ENCODE peak calls at places on chromosomes 13 and 19, in five cellular contexts. R is stimulated activated CD4-positive, alpha-beta T cell treated with anti-CD3 and anti-CD28 coated beads, Interleukin-12 subunit alpha, Interleukin-12 subunit beta, amount 100 ng/mL, for 24 hours; A is cardiac fibroblast; G is activated T-helper 1 cell treated with Interleukin-2 at 50 U/mL for 16 hours; U is NCI-H1417 treated with DMSO at 0.1 percent for 48 hours. L is an unnamed sample.

GRCh38 chr19:50745221-50745620 is 22.1 kb downstream of the CLEC11A start:
- DNase-seq in U (no peak), G (no peak), R (no peak), A (no peak), L (no peak)

GRCh38 chr19:6852001-6852400 is 35.4 kb upstream of the ADGRE1 start:
- DNase-seq in A (no peak), R (no peak), G (no peak), U (no peak), L (no peak)

GRCh38 chr13:66461021-66461420 is 769.1 kb downstream of the PCDH9 start:
- DNase-seq in U (no peak), G (no peak), R (no peak), A (peak), L (no peak)

GRCh38 chr19:5314012-5314906 is 26.4 kb downstream of the PTPRS start:
- DNase-seq in R (no peak), A (peak), U (no peak), G (no peak), L (peak)

GRCh38 chr19:56617531-56617930 is 22.4 kb downstream of the ZNF71 start:
- DNase-seq in G (no peak), A (no peak), U (no peak), R (no peak), L (no peak)

GRCh38 chr19:4414144-4414799 is 11.8 kb downstream of the CHAF1A start:
- DNase-seq in A (peak), R (no peak), G (no peak), U (no peak), L (peak)

GRCh38 chr19:10112037-10112751 is 701 bp downstream of the P2RY11 start:
- DNase-seq in R (peak), A (peak), U (no peak), G (peak), L (peak)

GRCh38 chr13:29943301-29944085 is 93.1 kb upstream of the UBL3 start:
- DNase-seq in G (no peak), U (no peak), R (no peak), A (no peak), L (no peak)

GRCh38 chr13:19154843-19155242 is 26.8 kb downstream of the TUBA3C start:
- DNase-seq in A (no peak), R (no peak), G (no peak), U (no peak), L (no peak)

GRCh38 chr13:98996046-98996445 is 18.2 kb upstream of the DOCK9 start:
- DNase-seq in A (no peak), R (no peak), G (no peak), U (no peak), L (no peak)

GRCh38 chr19:35666251-35666913 is at the start of gene UPK1A:
- DNase-seq in U (no peak), R (no peak), A (no peak), G (no peak), L (no peak)

GRCh38 chr13:53694814-53695533 is 666.4 kb downstream of the OLFM4 start:
- DNase-seq in A (no peak), R (no peak), U (no peak), G (no peak), L (no peak)

GRCh38 chr13:109547942-109548860 is 238.2 kb downstream of the IRS2 start:
- DNase-seq in A (no peak), G (no peak), U (no peak), R (no peak), L (no peak)

GRCh38 chr19:53037101-53038097 is 7.1 kb upstream of the ERVV-2 start:
- DNase-seq in G (no peak), A (peak), U (no peak), R (no peak), L (no peak)

GRCh38 chr13:42001580-42001979 is 40.7 kb upstream of the VWA8 start:
- DNase-seq in R (no peak), G (no peak), A (peak), U (no peak), L (peak)

GRCh38 chr19:6020166-6020967 is 42.4 kb upstream of the RANBP3 start:
- DNase-seq in R (no peak), A (no peak), G (no peak), U (no peak), L (no peak)

GRCh38 chr13:109900723-109901122 is 114.3 kb upstream of the IRS2 start:
- DNase-seq in R (no peak), U (no peak), A (no peak), G (no peak), L (no peak)

GRCh38 chr19:14405758-14406644 is 13.1 kb downstream of the DDX39A start:
- DNase-seq in R (peak), G (peak), A (peak), U (no peak), L (peak)

GRCh38 chr19:3760871-3761361 is 576 bp downstream of the APBA3 start:
- DNase-seq in R (no peak), U (no peak), A (peak), G (no peak), L (peak)

GRCh38 chr13:108947551-108948030 is 318.2 kb downstream of the MYO16 start:
- DNase-seq in U (no peak), A (no peak), R (no peak), G (no peak), L (no peak)

GRCh38 chr19:40530091-40530901 is 46.4 kb upstream of the SHKBP1 start:
- DNase-seq in G (no peak), U (no peak), R (no peak), A (no peak), L (no peak)

GRCh38 chr19:19256072-19256969 is 16.8 kb downstream of the TM6SF2 start:
- DNase-seq in A (no peak), U (no peak), G (no peak), R (no peak), L (no peak)

GRCh38 chr19:16369664-16370576 is 45.3 kb downstream of the KLF2 start:
- DNase-seq in U (no peak), A (no peak), G (peak), R (no peak), L (no peak)

GRCh38 chr19:51093066-51093465 is 10.4 kb upstream of the KLK14 start:
- DNase-seq in A (no peak), U (no peak), G (no peak), R (no peak), L (no peak)

GRCh38 chr19:48859711-48860572 is 8.5 kb downstream of the PLEKHA4 start:
- DNase-seq in R (no peak), G (no peak), U (no peak), A (no peak), L (no peak)

GRCh38 chr13:112248909-112249592 is 127.1 kb upstream of the SPACA7 start:
- DNase-seq in A (no peak), G (no peak), U (peak), R (no peak), L (no peak)

GRCh38 chr13:30178976-30179375 is 128.4 kb downstream of the KATNAL1 start:
- DNase-seq in A (no peak), G (no peak), U (no peak), R (no peak), L (no peak)

GRCh38 chr13:65677906-65678305 is 1552.2 kb downstream of the PCDH9 start:
- DNase-seq in A (peak), G (no peak), U (no peak), R (no peak), L (peak)

GRCh38 chr13:50115695-50116094 is 100.5 kb downstream of the KCNRG start:
- DNase-seq in U (no peak), R (no peak), A (no peak), G (no peak), L (no peak)

GRCh38 chr13:33322474-33322827 is 36.9 kb upstream of the STARD13 start:
- DNase-seq in A (peak), G (no peak), U (no peak), R (no peak), L (no peak)

GRCh38 chr19:51002542-51003311 is 1.3 kb upstream of the KLK8 start:
- DNase-seq in A (peak), U (no peak), G (no peak), R (no peak), L (peak)

GRCh38 chr13:67620665-67621064 is 390.5 kb upstream of the PCDH9 start:
- DNase-seq in U (no peak), A (no peak), R (no peak), G (no peak), L (no peak)

L was measured in MCF 10A.